ENCODE peak calls at places on chromosomes 12 and 14, in six cellular contexts. S, W, H, M, I and O are unnamed samples.

GRCh38 chr12:69824956-69825355 is at the start of gene MYRFL:
- DNase-seq in H (no peak), W (no peak), S (no peak), M (no peak), I (no peak), O (no peak)

GRCh38 chr12:129186952-129187351 is 333.7 kb downstream of the GLT1D1 start:
- DNase-seq in H (no peak), S (no peak), I (no peak), M (no peak), W (no peak), O (no peak)

GRCh38 chr14:48805315-48805714 is 780.9 kb downstream of the RPS29 start:
- DNase-seq in I (no peak), S (no peak), W (no peak), M (no peak), H (no peak), O (no peak)

GRCh38 chr14:85527006-85527405 is 2.9 kb upstream of the FLRT2 start:
- DNase-seq in I (no peak), W (no peak), H (no peak), S (no peak), M (no peak), O (no peak)

GRCh38 chr12:1670244-1670814 is 20.5 kb upstream of the ADIPOR2 start:
- DNase-seq in S (no peak), W (peak), H (no peak), M (no peak), I (no peak), O (no peak)

GRCh38 chr14:87944987-87945604 is 47.9 kb downstream of the GALC start:
- DNase-seq in M (no peak), H (no peak), I (peak), W (no peak), S (no peak), O (peak)

GRCh38 chr12:2198088-2198501 is 145.3 kb downstream of the CACNA1C start:
- DNase-seq in I (no peak), S (no peak), W (no peak), H (peak), M (no peak), O (peak)

GRCh38 chr14:81004575-81004974 is 49.2 kb downstream of the TSHR start:
- DNase-seq in W (no peak), I (no peak), M (no peak), H (no peak), S (no peak), O (no peak)

GRCh38 chr14:75138492-75138891 is 11.6 kb upstream of the NEK9 start:
- DNase-seq in H (no peak), I (no peak), W (no peak), S (no peak), M (no peak), O (no peak)

GRCh38 chr12:92021665-92022033 is 124.0 kb downstream of the BTG1 start:
- DNase-seq in W (no peak), H (no peak), M (no peak), S (no peak), I (no peak), O (no peak)

GRCh38 chr12:81400024-81400423 is 322.1 kb downstream of the ACSS3 start:
- DNase-seq in I (no peak), W (no peak), S (no peak), M (no peak), H (no peak), O (no peak)

GRCh38 chr12:53695148-53696138 is 19.6 kb upstream of the ATP5MC2 start:
- DNase-seq in M (peak), I (no peak), S (peak), W (peak), H (no peak), O (peak)

GRCh38 chr12:42525444-42525843 is 64.1 kb downstream of the PRICKLE1 start:
- DNase-seq in H (no peak), S (no peak), M (no peak), W (no peak), I (no peak), O (no peak)

GRCh38 chr12:14473707-14474287 is 93.9 kb downstream of the PLBD1 start:
- DNase-seq in I (no peak), M (no peak), H (no peak), W (peak), S (no peak), O (peak)

GRCh38 chr12:40959041-40959440 is 229.1 kb upstream of the PDZRN4 start:
- DNase-seq in M (no peak), I (no peak), W (no peak), S (no peak), H (no peak), O (no peak)

GRCh38 chr14:52926994-52927393 is 23.9 kb downstream of the FERMT2 start:
- DNase-seq in W (no peak), M (no peak), S (no peak), H (no peak), I (no peak), O (no peak)

GRCh38 chr14:59126714-59127436 is 61.6 kb upstream of the DAAM1 start:
- DNase-seq in H (peak), W (peak), I (peak), M (no peak), S (no peak), O (peak)

GRCh38 chr14:37985826-37986470 is 221.8 kb upstream of the SSTR1 start:
- DNase-seq in I (peak), H (peak), W (no peak), S (no peak), M (peak), O (peak)

GRCh38 chr12:65615091-65615490 is 209.2 kb upstream of the HMGA2 start:
- DNase-seq in I (no peak), M (no peak), S (no peak), W (no peak), H (no peak), O (no peak)

GRCh38 chr12:2823483-2823882 is 11.0 kb downstream of the ITFG2 start:
- DNase-seq in H (no peak), M (no peak), I (no peak), W (no peak), S (no peak), O (no peak)

GRCh38 chr12:116818341-116818856 is 62.8 kb downstream of the HRK start:
- DNase-seq in H (peak), W (no peak), M (peak), S (no peak), I (peak), O (no peak)

GRCh38 chr12:92107621-92108131 is 38.0 kb downstream of the BTG1 start:
- DNase-seq in H (no peak), W (no peak), I (no peak), S (no peak), M (no peak), O (no peak)

GRCh38 chr14:93041002-93041401 is 74.7 kb downstream of the ITPK1 start:
- DNase-seq in W (no peak), M (no peak), I (no peak), S (no peak), H (no peak), O (no peak)

GRCh38 chr12:123983822-123984485 is 10.9 kb downstream of the ZNF664 start:
- DNase-seq in S (no peak), W (peak), M (peak), I (peak), H (peak), O (peak)

DNA sequence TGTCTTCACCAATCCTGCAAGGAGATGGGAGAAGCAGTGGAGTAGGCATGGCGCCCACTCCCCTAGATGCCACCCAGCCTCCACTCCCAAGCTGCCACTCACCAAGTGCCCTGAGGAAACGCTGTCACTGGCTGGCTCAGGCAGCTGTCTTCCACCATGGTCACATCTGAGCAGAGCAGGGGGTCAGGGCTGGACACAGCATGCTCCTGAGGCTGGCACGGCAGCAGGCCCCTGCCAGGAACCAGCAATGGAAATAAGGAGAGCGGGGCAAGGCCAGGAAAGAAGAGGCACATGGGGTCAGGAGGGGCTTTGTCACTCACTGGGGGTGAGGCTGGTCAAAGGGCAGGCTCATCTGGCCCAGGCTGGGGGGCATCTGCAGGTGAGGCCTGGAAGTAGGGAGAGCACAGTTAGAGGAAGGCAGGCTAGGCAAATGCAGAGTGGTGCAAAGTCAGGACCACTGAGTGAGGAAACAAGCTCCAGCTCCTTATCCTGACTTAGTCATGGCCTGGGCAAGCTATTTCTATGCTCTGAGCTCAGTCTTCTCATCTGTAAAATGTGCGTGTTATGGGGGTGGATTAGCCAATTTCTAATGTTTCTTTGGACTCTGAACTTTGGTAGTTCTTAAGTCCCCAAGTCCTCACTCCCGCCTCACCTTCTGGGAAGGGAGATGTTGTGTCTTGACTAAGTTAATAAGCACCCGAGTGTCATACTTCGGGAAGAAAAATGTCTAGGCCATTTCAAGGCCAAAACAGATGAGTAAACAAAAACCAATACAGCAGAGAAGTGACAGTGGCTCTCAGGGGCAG is 8.0 kb downstream of the NAB2 start:
- DNase-seq in W (no peak), S (no peak), M (no peak), I (no peak), H (no peak), O (no peak)
- H3K27ac ChIP-seq in W (no peak), S (peak), M (no peak), I (peak), H (no peak), O (peak)

GRCh38 chr12:55446334-55446733 is 2.5 kb downstream of the OR6C2 start:
- DNase-seq in W (no peak), M (no peak), I (no peak), H (no peak), S (no peak), O (no peak)
- TF ChIP-seq CTCF in W (no peak), M (no peak), I (no peak), H (no peak), S (no peak), O (no peak)

GRCh38 chr14:99063620-99064225 is 208.3 kb downstream of the BCL11B start:
- DNase-seq in I (no peak), M (no peak), W (no peak), H (no peak), S (no peak), O (no peak)
- H3K27ac ChIP-seq in I (no peak), M (no peak), W (no peak), H (no peak), S (no peak), O (peak)

DNA sequence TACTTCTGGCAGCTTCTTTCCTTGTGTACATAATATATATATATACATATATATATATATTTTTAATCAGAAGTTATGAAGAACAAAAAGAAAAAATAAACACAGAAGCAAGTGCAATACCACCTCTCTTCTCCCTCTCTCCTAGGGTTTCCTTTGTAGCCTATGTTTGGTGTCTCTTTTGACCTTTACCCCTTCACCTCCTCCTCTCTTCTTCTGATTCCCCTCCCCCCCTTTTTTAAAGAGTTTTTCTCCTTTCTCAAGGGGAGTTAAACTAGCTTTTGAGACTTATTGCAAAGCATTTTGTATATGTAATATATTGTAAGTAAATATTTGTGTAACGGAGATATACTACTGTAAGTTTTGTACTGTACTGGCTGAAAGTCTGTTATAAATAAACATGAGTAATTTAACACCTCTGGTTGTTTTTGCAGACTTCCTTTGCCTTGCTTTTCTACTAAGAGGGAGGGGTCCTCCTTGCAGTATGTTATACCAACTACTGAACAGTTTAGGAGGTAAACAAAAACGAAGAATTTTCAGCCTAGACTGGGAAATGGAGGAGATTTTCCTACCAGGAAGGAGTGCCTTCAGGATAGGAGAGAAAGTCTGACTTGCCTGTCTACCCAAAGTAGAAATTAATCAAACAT is 3.6 kb upstream of the RPS26 start:
- DNase-seq in S (no peak), I (no peak), H (no peak), W (no peak), M (no peak), O (no peak)
- TF ChIP-seq CTCF in S (no peak), I (no peak), H (no peak), W (no peak), M (no peak), O (no peak)

DNA sequence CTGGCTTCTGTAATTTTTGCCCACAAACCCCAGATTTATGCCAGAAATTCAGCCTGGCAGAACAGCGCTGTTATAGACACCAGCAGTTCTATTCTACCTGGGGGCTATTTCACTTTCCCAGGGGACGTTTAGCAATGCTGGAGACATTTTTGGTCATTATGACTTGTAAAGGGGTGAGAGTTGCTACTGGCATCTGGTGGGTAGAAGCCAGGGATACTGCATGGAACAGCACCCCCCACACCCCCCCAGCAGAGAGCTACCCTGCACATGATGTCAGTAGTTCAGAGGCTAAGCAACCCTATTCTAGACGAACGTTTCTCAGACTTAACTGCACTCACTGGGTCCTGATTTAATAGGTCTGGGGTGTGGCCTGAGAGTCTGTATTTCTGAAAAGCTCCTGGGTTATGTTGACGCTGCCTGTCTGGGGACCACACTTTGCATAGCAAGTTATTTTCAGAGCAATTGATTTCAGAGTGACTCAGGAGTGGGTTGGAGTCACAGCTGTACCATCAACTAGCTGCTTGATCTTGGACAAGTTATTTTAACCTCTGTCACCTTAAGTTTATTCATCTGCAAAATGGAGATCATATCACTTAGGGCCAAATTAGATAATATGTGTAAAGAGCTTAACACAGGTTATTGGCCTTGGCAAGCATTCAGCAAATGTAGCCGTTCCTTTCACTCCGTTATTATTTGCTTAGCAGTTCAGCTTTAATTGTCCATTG is 48.5 kb downstream of the CHST11 start:
- DNase-seq in I (no peak), W (peak), S (no peak), H (no peak), M (no peak), O (no peak)
- H3K27ac ChIP-seq in I (no peak), W (no peak), S (no peak), H (no peak), M (no peak), O (no peak)